ENCODE peak calls at places on chromosome 11, in six cellular contexts. Z, K, S, A, Q and F are unnamed samples.

GRCh38 chr11:71418643-71419042 is 29.6 kb downstream of the DHCR7 start:
- DNase-seq in Z (no peak), S (no peak), K (no peak), A (no peak), Q (no peak), F (no peak)

GRCh38 chr11:121214861-121215260 is 77.7 kb upstream of the SC5D start:
- DNase-seq in Z (peak), S (no peak), A (no peak), Q (no peak), K (no peak), F (no peak)

GRCh38 chr11:118156531-118157185 is 4.0 kb upstream of the SCN4B start:
- DNase-seq in Z (no peak), A (no peak), Q (no peak), S (no peak), K (no peak), F (no peak)

GRCh38 chr11:78424334-78425270 is 7.0 kb upstream of the GAB2 start:
- DNase-seq in Z (peak), A (no peak), K (no peak), S (peak), Q (no peak), F (no peak)

GRCh38 chr11:108221981-108222685 is at the start of gene NPAT:
- DNase-seq in A (peak), K (no peak), Z (no peak), S (no peak), Q (no peak), F (no peak)

GRCh38 chr11:115488945-115489344 is 15.3 kb downstream of the CADM1 start:
- DNase-seq in S (peak), A (no peak), K (peak), Z (peak), Q (peak), F (no peak)

GRCh38 chr11:33266418-33267215 is 9.4 kb downstream of the HIPK3 start:
- DNase-seq in S (peak), Q (no peak), K (no peak), Z (peak), A (no peak), F (no peak)

GRCh38 chr11:17267576-17267975 is 9.0 kb upstream of the NUCB2 start:
- DNase-seq in A (no peak), Q (peak), Z (peak), K (peak), S (peak), F (no peak)

GRCh38 chr11:123062892-123063395 is 1.0 kb upstream of the HSPA8 start:
- DNase-seq in Z (peak), S (peak), Q (no peak), A (no peak), K (no peak), F (no peak)

GRCh38 chr11:27028653-27029052 is 12.0 kb upstream of the BBOX1 start:
- DNase-seq in Z (no peak), Q (no peak), A (no peak), S (peak), K (no peak), F (no peak)

GRCh38 chr11:88179141-88179540 is 3.9 kb upstream of the RAB38 start:
- DNase-seq in S (peak), A (no peak), K (peak), Q (peak), Z (peak), F (no peak)

GRCh38 chr11:44608654-44609027 is 43.2 kb downstream of the CD82 start:
- DNase-seq in Q (no peak), Z (no peak), S (no peak), K (no peak), A (no peak), F (peak)

GRCh38 chr11:44047931-44048431 is at the start of gene ACCSL:
- DNase-seq in S (no peak), K (no peak), Z (no peak), Q (no peak), A (no peak), F (no peak)

GRCh38 chr11:63769044-63769718 is 606 bp upstream of the ZFTA start:
- DNase-seq in K (peak), S (peak), Z (peak), A (peak), Q (no peak), F (peak)

GRCh38 chr11:95725169-95725568 is 64.4 kb downstream of the FAM76B start:
- DNase-seq in Z (no peak), Q (no peak), S (no peak), K (no peak), A (no peak), F (no peak)

GRCh38 chr11:7448126-7448525 is 37.2 kb upstream of the OLFML1 start:
- DNase-seq in A (no peak), K (no peak), Z (no peak), Q (no peak), S (no peak), F (no peak)

GRCh38 chr11:81548123-81548522 is 1185.5 kb downstream of the FAM181B start:
- DNase-seq in Z (no peak), S (no peak), Q (no peak), A (no peak), K (no peak), F (no peak)

GRCh38 chr11:31805629-31806185 is 5.4 kb downstream of the PAX6 start:
- DNase-seq in A (no peak), Z (no peak), Q (no peak), K (no peak), S (no peak), F (no peak)

GRCh38 chr11:29224739-29225384 is 792.0 kb downstream of the KCNA4 start:
- DNase-seq in Z (no peak), Q (no peak), S (no peak), K (no peak), A (no peak), F (no peak)

GRCh38 chr11:86797133-86797532 is 3.2 kb upstream of the PRSS23 start:
- DNase-seq in Z (no peak), K (no peak), S (no peak), A (no peak), Q (no peak), F (no peak)

GRCh38 chr11:123318623-123319022 is 111.4 kb upstream of the GRAMD1B start:
- DNase-seq in Q (no peak), K (no peak), A (no peak), S (no peak), Z (no peak), F (no peak)

DNA sequence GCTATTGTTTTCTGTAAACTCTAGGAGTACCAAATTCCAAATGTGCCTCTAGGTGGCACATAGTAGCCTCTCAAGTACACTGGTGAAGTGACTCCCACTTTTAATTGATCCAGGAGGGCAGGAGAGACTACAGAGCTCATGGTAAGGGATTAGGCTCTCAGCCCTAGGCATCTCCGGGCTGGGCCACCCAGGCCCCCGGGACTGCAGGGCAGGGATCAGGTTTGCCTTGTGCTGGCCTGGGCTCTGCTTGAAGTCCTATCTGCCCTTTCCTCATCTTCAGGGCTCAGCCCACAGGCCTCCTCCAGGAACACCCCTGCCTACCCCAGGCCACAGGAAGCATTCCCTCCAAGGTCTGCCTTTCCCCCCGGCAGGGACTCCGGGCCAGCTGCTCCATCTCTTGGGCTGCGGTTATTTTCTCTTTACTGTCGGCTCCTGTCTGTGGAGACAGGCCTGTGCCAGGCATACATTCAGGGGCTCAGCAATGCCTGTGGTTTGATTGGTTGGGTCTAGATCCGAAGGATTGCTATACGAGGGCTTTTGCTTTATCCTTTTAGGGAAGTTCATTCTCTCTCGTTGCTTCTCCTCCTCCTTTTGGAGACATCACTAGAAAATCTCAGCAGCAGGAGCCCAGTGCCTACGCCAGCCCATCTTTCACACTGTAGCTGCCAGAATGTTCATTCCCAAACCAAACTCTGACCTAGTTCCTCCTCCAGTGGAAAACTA is 32.8 kb downstream of the PARVA start:
- DNase-seq in S (peak), Q (peak), Z (peak), K (no peak), A (no peak), F (no peak)
- TF ChIP-seq CTCF in S (peak), Q (peak), Z (peak), K (peak), A (no peak), F (no peak)

GRCh38 chr11:128892866-128893565 is 1.9 kb downstream of the KCNJ5 start:
- DNase-seq in S (no peak), K (peak), A (no peak), Q (peak), Z (no peak), F (no peak)
- TF ChIP-seq CTCF in S (no peak), K (no peak), A (no peak), Q (no peak), Z (no peak), F (no peak)

GRCh38 chr11:124804884-124805283 is 4.7 kb upstream of the MSANTD2 start:
- DNase-seq in S (no peak), K (no peak), Q (no peak), Z (no peak), A (no peak), F (no peak)
- TF ChIP-seq CTCF in S (no peak), K (no peak), Q (no peak), Z (no peak), A (no peak), F (no peak)

GRCh38 chr11:68271781-68272608 is at the start of gene C11orf24:
- DNase-seq in A (peak), K (peak), Z (peak), Q (peak), S (peak), F (peak)

GRCh38 chr11:68270334-68271022 is 1.3 kb downstream of the C11orf24 start:
- DNase-seq in K (no peak), A (no peak), Q (no peak), Z (no peak), S (no peak), F (no peak)

GRCh38 chr11:68273056-68273738 is 1.4 kb upstream of the C11orf24 start:
- DNase-seq in S (no peak), K (no peak), A (no peak), Z (no peak), Q (no peak), F (no peak)

GRCh38 chr11:68269414-68270081 is 2.2 kb downstream of the C11orf24 start:
- DNase-seq in K (no peak), S (peak), Q (peak), A (no peak), Z (peak), F (no peak)

GRCh38 chr11:68271023-68271780 is 571 bp downstream of the C11orf24 start:
- DNase-seq in A (peak), K (peak), Q (peak), S (peak), Z (peak), F (peak)
- TF ChIP-seq CTCF in A (peak), K (peak), Q (peak), S (peak), Z (peak), F (no peak)

GRCh38 chr11:62721994-62722393 is 5.3 kb downstream of the HNRNPUL2 start:
- DNase-seq in K (no peak), Q (no peak), A (no peak), S (peak), Z (peak), F (no peak)
- TF ChIP-seq CTCF in K (no peak), Q (no peak), A (no peak), S (peak), Z (peak), F (no peak)

DNA sequence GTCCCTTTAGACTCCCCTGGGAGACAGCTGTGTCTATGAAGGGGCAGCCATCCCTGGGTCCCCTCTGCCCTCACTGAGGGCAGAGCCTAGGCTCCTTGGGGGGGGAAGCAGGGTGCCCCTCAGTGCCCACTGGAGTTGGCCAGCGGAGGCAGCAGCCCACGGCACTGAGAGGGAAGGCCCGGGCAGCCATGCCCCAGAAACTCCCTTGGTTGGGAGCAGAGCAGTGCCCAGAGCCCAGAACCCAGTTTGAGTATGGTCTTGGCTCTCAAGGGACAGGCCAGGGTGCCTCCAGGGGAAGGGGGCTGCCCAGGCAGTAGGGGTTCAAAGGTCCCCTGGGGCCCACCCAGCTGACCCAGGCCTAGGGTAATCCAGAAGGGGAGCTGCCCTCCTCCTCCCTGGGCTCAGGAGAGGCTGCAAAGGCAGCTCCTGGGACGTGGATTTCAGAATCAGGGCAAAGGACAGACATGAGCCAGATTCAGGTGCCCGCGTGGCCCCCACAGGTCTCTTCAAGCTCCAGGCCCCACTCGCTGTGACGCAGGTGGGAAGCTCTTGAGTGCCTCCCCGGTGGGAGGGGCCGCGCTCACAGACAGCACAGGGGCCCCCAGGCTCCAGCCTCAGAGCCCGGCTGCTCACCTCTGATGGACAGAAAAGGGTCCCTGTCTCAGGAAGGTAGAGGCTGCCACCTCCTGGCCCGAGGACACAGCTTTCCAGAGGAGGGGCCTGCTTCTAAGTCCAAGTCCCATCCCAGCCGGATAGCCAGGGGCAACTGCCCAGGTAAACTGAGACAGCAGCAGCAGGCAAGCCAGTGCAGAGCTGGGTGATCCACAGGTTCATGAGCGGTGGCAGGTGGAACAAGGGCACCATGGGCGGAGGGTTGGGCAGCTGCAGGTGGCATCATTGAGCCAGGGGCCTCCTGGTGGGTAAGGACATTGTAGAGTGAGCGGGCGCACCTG is 2.6 kb downstream of the C11orf21 start:
- DNase-seq in S (no peak), Z (peak), Q (peak), K (peak), A (no peak), F (peak)
- TF ChIP-seq CTCF in S (no peak), Z (peak), Q (peak), K (peak), A (no peak), F (no peak)

GRCh38 chr11:58780578-58780977 is 48.8 kb upstream of the GLYAT start:
- DNase-seq in A (no peak), K (no peak), Z (no peak), S (no peak), Q (no peak), F (no peak)

GRCh38 chr11:58786693-58787092 is 55.0 kb upstream of the GLYAT start:
- DNase-seq in Z (no peak), A (no peak), K (no peak), S (no peak), Q (no peak), F (no peak)

GRCh38 chr11:58781345-58781744 is 49.6 kb upstream of the GLYAT start:
- DNase-seq in Q (no peak), Z (no peak), A (no peak), K (no peak), S (no peak), F (no peak)

GRCh38 chr11:58784995-58785394 is 53.3 kb upstream of the GLYAT start:
- DNase-seq in S (no peak), Q (no peak), A (no peak), K (no peak), Z (no peak), F (no peak)

DNA sequence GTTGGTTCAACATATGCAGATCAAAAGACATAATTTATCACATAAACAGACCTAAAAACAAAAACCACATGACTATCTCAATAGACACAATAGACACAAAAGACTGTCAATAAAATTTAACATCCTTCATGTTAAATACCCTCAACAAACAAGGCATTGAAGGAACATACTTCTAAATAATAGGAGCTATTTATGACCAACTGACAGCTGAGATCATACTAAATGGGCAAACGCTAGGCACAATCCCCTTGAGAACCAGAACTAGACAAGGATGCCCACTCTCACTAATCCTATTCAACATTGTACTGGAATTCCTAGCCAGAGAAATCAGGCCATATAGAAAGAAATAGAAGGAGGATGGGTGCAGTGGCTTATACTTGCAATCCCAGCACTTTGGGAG is 50.3 kb upstream of the GLYAT start:
- DNase-seq in S (no peak), A (no peak), K (no peak), Q (no peak), Z (no peak), F (no peak)
- TF ChIP-seq CTCF in S (no peak), A (no peak), K (no peak), Q (no peak), Z (no peak), F (no peak)